ENCODE peak calls at places on chromosomes 11 and 22, in five cellular contexts. One of them, this sample, is unnamed.

GRCh38 chr22:21045585-21046294 is at the start of gene LRRC74B:
- DNase-seq in activated T-cell treated with anti-CD3 and anti-CD28 coated beads for 4 hours: peak; percentile 25
- DNase-seq in activated CD8-positive, alpha-beta memory T cell treated with anti-CD3 and anti-CD28 coated beads for 4 hours: peak; percentile 28
- DNase-seq in mucosa of gallbladder: peak; percentile 88
- DNase-seq in DMS 273 treated with DMSO at 0.1 percent for 48 hours: peak; percentile 73
- DNase-seq in this sample: peak; percentile 41

GRCh38 chr11:95115597-95115996 is 26.0 kb downstream of the ENDOD1 start:
- DNase-seq in activated T-cell treated with anti-CD3 and anti-CD28 coated beads for 4 hours: no peak
- DNase-seq in activated CD8-positive, alpha-beta memory T cell treated with anti-CD3 and anti-CD28 coated beads for 4 hours: no peak
- DNase-seq in mucosa of gallbladder: no peak
- DNase-seq in DMS 273 treated with DMSO at 0.1 percent for 48 hours: no peak
- DNase-seq in this sample: no peak

GRCh38 chr11:79232346-79232745 is 208.5 kb downstream of the TENM4 start:
- DNase-seq in activated T-cell treated with anti-CD3 and anti-CD28 coated beads for 4 hours: no peak
- DNase-seq in activated CD8-positive, alpha-beta memory T cell treated with anti-CD3 and anti-CD28 coated beads for 4 hours: no peak
- DNase-seq in mucosa of gallbladder: no peak
- DNase-seq in DMS 273 treated with DMSO at 0.1 percent for 48 hours: no peak
- DNase-seq in this sample: no peak

GRCh38 chr11:1934326-1935155 is 12.6 kb upstream of the MRPL23 start:
- DNase-seq in activated T-cell treated with anti-CD3 and anti-CD28 coated beads for 4 hours: no peak
- DNase-seq in activated CD8-positive, alpha-beta memory T cell treated with anti-CD3 and anti-CD28 coated beads for 4 hours: no peak
- DNase-seq in mucosa of gallbladder: no peak
- DNase-seq in DMS 273 treated with DMSO at 0.1 percent for 48 hours: no peak
- DNase-seq in this sample: no peak

GRCh38 chr22:30667092-30667485 is 586 bp downstream of the DUSP18 start:
- DNase-seq in activated T-cell treated with anti-CD3 and anti-CD28 coated beads for 4 hours: peak; percentile 8
- DNase-seq in activated CD8-positive, alpha-beta memory T cell treated with anti-CD3 and anti-CD28 coated beads for 4 hours: no peak
- DNase-seq in mucosa of gallbladder: no peak
- DNase-seq in DMS 273 treated with DMSO at 0.1 percent for 48 hours: no peak
- DNase-seq in this sample: peak; percentile 18

GRCh38 chr11:72338741-72339140 is 94.8 kb upstream of the PHOX2A start:
- DNase-seq in activated T-cell treated with anti-CD3 and anti-CD28 coated beads for 4 hours: no peak
- DNase-seq in activated CD8-positive, alpha-beta memory T cell treated with anti-CD3 and anti-CD28 coated beads for 4 hours: no peak
- DNase-seq in mucosa of gallbladder: no peak
- DNase-seq in DMS 273 treated with DMSO at 0.1 percent for 48 hours: no peak
- DNase-seq in this sample: no peak

GRCh38 chr11:70251583-70252285 is 18.8 kb upstream of the PPFIA1 start:
- DNase-seq in activated T-cell treated with anti-CD3 and anti-CD28 coated beads for 4 hours: no peak
- DNase-seq in activated CD8-positive, alpha-beta memory T cell treated with anti-CD3 and anti-CD28 coated beads for 4 hours: no peak
- DNase-seq in mucosa of gallbladder: no peak
- DNase-seq in DMS 273 treated with DMSO at 0.1 percent for 48 hours: no peak
- DNase-seq in this sample: no peak

GRCh38 chr11:121199516-121199915 is 93.1 kb upstream of the SC5D start:
- DNase-seq in activated T-cell treated with anti-CD3 and anti-CD28 coated beads for 4 hours: no peak
- DNase-seq in activated CD8-positive, alpha-beta memory T cell treated with anti-CD3 and anti-CD28 coated beads for 4 hours: no peak
- DNase-seq in mucosa of gallbladder: no peak
- DNase-seq in DMS 273 treated with DMSO at 0.1 percent for 48 hours: no peak
- DNase-seq in this sample: no peak

GRCh38 chr22:41442240-41442792 is 4.3 kb downstream of the TOB2 start:
- DNase-seq in activated T-cell treated with anti-CD3 and anti-CD28 coated beads for 4 hours: no peak
- DNase-seq in activated CD8-positive, alpha-beta memory T cell treated with anti-CD3 and anti-CD28 coated beads for 4 hours: no peak
- DNase-seq in mucosa of gallbladder: no peak
- DNase-seq in DMS 273 treated with DMSO at 0.1 percent for 48 hours: no peak
- DNase-seq in this sample: no peak

GRCh38 chr11:131916633-131917032 is 546.2 kb downstream of the NTM start:
- DNase-seq in activated T-cell treated with anti-CD3 and anti-CD28 coated beads for 4 hours: no peak
- DNase-seq in activated CD8-positive, alpha-beta memory T cell treated with anti-CD3 and anti-CD28 coated beads for 4 hours: no peak
- DNase-seq in mucosa of gallbladder: no peak
- DNase-seq in DMS 273 treated with DMSO at 0.1 percent for 48 hours: no peak
- DNase-seq in this sample: no peak

GRCh38 chr22:29337631-29338284 is 22.3 kb upstream of the RASL10A start:
- DNase-seq in activated T-cell treated with anti-CD3 and anti-CD28 coated beads for 4 hours: no peak
- DNase-seq in activated CD8-positive, alpha-beta memory T cell treated with anti-CD3 and anti-CD28 coated beads for 4 hours: no peak
- DNase-seq in mucosa of gallbladder: no peak
- DNase-seq in DMS 273 treated with DMSO at 0.1 percent for 48 hours: no peak
- DNase-seq in this sample: no peak

GRCh38 chr11:289706-290620 is 1.0 kb downstream of the PGGHG start:
- DNase-seq in activated T-cell treated with anti-CD3 and anti-CD28 coated beads for 4 hours: no peak
- DNase-seq in activated CD8-positive, alpha-beta memory T cell treated with anti-CD3 and anti-CD28 coated beads for 4 hours: no peak
- DNase-seq in mucosa of gallbladder: no peak
- DNase-seq in DMS 273 treated with DMSO at 0.1 percent for 48 hours: no peak
- DNase-seq in this sample: no peak

GRCh38 chr22:41401781-41402648 is 20.3 kb downstream of the TEF start:
- DNase-seq in activated T-cell treated with anti-CD3 and anti-CD28 coated beads for 4 hours: no peak
- DNase-seq in activated CD8-positive, alpha-beta memory T cell treated with anti-CD3 and anti-CD28 coated beads for 4 hours: no peak
- DNase-seq in mucosa of gallbladder: peak; percentile 90
- DNase-seq in DMS 273 treated with DMSO at 0.1 percent for 48 hours: peak; percentile 69
- DNase-seq in this sample: no peak

GRCh38 chr11:41237386-41237785 is 222.1 kb downstream of the LRRC4C start:
- DNase-seq in activated T-cell treated with anti-CD3 and anti-CD28 coated beads for 4 hours: no peak
- DNase-seq in activated CD8-positive, alpha-beta memory T cell treated with anti-CD3 and anti-CD28 coated beads for 4 hours: no peak
- DNase-seq in mucosa of gallbladder: no peak
- DNase-seq in DMS 273 treated with DMSO at 0.1 percent for 48 hours: no peak
- DNase-seq in this sample: no peak

GRCh38 chr11:6843670-6844069 is 1.8 kb upstream of the OR10A5 start:
- DNase-seq in activated T-cell treated with anti-CD3 and anti-CD28 coated beads for 4 hours: no peak
- DNase-seq in activated CD8-positive, alpha-beta memory T cell treated with anti-CD3 and anti-CD28 coated beads for 4 hours: no peak
- DNase-seq in mucosa of gallbladder: no peak
- DNase-seq in DMS 273 treated with DMSO at 0.1 percent for 48 hours: no peak
- DNase-seq in this sample: no peak

GRCh38 chr22:40156001-40156516 is 21.7 kb upstream of the TNRC6B start:
- DNase-seq in activated T-cell treated with anti-CD3 and anti-CD28 coated beads for 4 hours: no peak
- DNase-seq in activated CD8-positive, alpha-beta memory T cell treated with anti-CD3 and anti-CD28 coated beads for 4 hours: no peak
- DNase-seq in mucosa of gallbladder: peak; percentile 61
- DNase-seq in DMS 273 treated with DMSO at 0.1 percent for 48 hours: peak; percentile 1
- DNase-seq in this sample: no peak

GRCh38 chr11:22624742-22625447 is 728 bp downstream of the FANCF start:
- DNase-seq in activated T-cell treated with anti-CD3 and anti-CD28 coated beads for 4 hours: peak; percentile 48
- DNase-seq in activated CD8-positive, alpha-beta memory T cell treated with anti-CD3 and anti-CD28 coated beads for 4 hours: peak; percentile 5
- DNase-seq in mucosa of gallbladder: peak; percentile 64
- DNase-seq in DMS 273 treated with DMSO at 0.1 percent for 48 hours: peak; percentile 51
- DNase-seq in this sample: peak; percentile 57

GRCh38 chr22:45212306-45212709 is 28.4 kb downstream of the KIAA0930 start:
- DNase-seq in activated T-cell treated with anti-CD3 and anti-CD28 coated beads for 4 hours: no peak
- DNase-seq in activated CD8-positive, alpha-beta memory T cell treated with anti-CD3 and anti-CD28 coated beads for 4 hours: no peak
- DNase-seq in mucosa of gallbladder: peak; percentile 53
- DNase-seq in DMS 273 treated with DMSO at 0.1 percent for 48 hours: no peak
- DNase-seq in this sample: no peak

GRCh38 chr11:44795803-44796535 is 69.2 kb downstream of the TSPAN18 start:
- DNase-seq in activated T-cell treated with anti-CD3 and anti-CD28 coated beads for 4 hours: no peak
- DNase-seq in activated CD8-positive, alpha-beta memory T cell treated with anti-CD3 and anti-CD28 coated beads for 4 hours: no peak
- DNase-seq in mucosa of gallbladder: no peak
- DNase-seq in DMS 273 treated with DMSO at 0.1 percent for 48 hours: no peak
- DNase-seq in this sample: no peak

GRCh38 chr11:133402551-133402950 is 129.8 kb downstream of the OPCML start:
- DNase-seq in activated T-cell treated with anti-CD3 and anti-CD28 coated beads for 4 hours: no peak
- DNase-seq in activated CD8-positive, alpha-beta memory T cell treated with anti-CD3 and anti-CD28 coated beads for 4 hours: no peak
- DNase-seq in mucosa of gallbladder: no peak
- DNase-seq in DMS 273 treated with DMSO at 0.1 percent for 48 hours: no peak
- DNase-seq in this sample: no peak

GRCh38 chr11:1087961-1088926 is 13.6 kb downstream of the MUC2 start:
- DNase-seq in activated T-cell treated with anti-CD3 and anti-CD28 coated beads for 4 hours: no peak
- DNase-seq in activated CD8-positive, alpha-beta memory T cell treated with anti-CD3 and anti-CD28 coated beads for 4 hours: no peak
- DNase-seq in mucosa of gallbladder: no peak
- DNase-seq in DMS 273 treated with DMSO at 0.1 percent for 48 hours: no peak
- DNase-seq in this sample: no peak

GRCh38 chr11:109076870-109077269 is 345.1 kb upstream of the C11orf87 start:
- DNase-seq in activated T-cell treated with anti-CD3 and anti-CD28 coated beads for 4 hours: no peak
- DNase-seq in activated CD8-positive, alpha-beta memory T cell treated with anti-CD3 and anti-CD28 coated beads for 4 hours: no peak
- DNase-seq in mucosa of gallbladder: no peak
- DNase-seq in DMS 273 treated with DMSO at 0.1 percent for 48 hours: no peak
- DNase-seq in this sample: no peak

GRCh38 chr11:34502949-34503348 is 10.6 kb downstream of the ELF5 start:
- DNase-seq in activated T-cell treated with anti-CD3 and anti-CD28 coated beads for 4 hours: no peak
- DNase-seq in activated CD8-positive, alpha-beta memory T cell treated with anti-CD3 and anti-CD28 coated beads for 4 hours: no peak
- DNase-seq in mucosa of gallbladder: no peak
- DNase-seq in DMS 273 treated with DMSO at 0.1 percent for 48 hours: no peak
- DNase-seq in this sample: no peak

GRCh38 chr22:26593763-26594162 is 3.8 kb upstream of the TPST2 start:
- DNase-seq in activated T-cell treated with anti-CD3 and anti-CD28 coated beads for 4 hours: no peak
- DNase-seq in activated CD8-positive, alpha-beta memory T cell treated with anti-CD3 and anti-CD28 coated beads for 4 hours: no peak
- DNase-seq in mucosa of gallbladder: no peak
- DNase-seq in DMS 273 treated with DMSO at 0.1 percent for 48 hours: no peak
- DNase-seq in this sample: no peak

GRCh38 chr22:50316114-50317065 is 8.9 kb upstream of the PLXNB2 start:
- DNase-seq in activated T-cell treated with anti-CD3 and anti-CD28 coated beads for 4 hours: no peak
- DNase-seq in activated CD8-positive, alpha-beta memory T cell treated with anti-CD3 and anti-CD28 coated beads for 4 hours: no peak
- DNase-seq in mucosa of gallbladder: no peak
- DNase-seq in DMS 273 treated with DMSO at 0.1 percent for 48 hours: no peak
- DNase-seq in this sample: no peak

GRCh38 chr11:90113541-90113940 is 20.9 kb upstream of the NAALAD2 start:
- DNase-seq in activated T-cell treated with anti-CD3 and anti-CD28 coated beads for 4 hours: no peak
- DNase-seq in activated CD8-positive, alpha-beta memory T cell treated with anti-CD3 and anti-CD28 coated beads for 4 hours: no peak
- DNase-seq in mucosa of gallbladder: no peak
- DNase-seq in DMS 273 treated with DMSO at 0.1 percent for 48 hours: no peak
- DNase-seq in this sample: no peak

GRCh38 chr11:61890536-61891330 is 612 bp downstream of the FADS3 start:
- DNase-seq in activated T-cell treated with anti-CD3 and anti-CD28 coated beads for 4 hours: no peak
- DNase-seq in activated CD8-positive, alpha-beta memory T cell treated with anti-CD3 and anti-CD28 coated beads for 4 hours: no peak
- DNase-seq in mucosa of gallbladder: peak; percentile 22
- DNase-seq in DMS 273 treated with DMSO at 0.1 percent for 48 hours: no peak
- DNase-seq in this sample: peak; percentile 16

GRCh38 chr11:115126515-115127208 is 377.6 kb downstream of the CADM1 start:
- DNase-seq in activated T-cell treated with anti-CD3 and anti-CD28 coated beads for 4 hours: no peak
- DNase-seq in activated CD8-positive, alpha-beta memory T cell treated with anti-CD3 and anti-CD28 coated beads for 4 hours: no peak
- DNase-seq in mucosa of gallbladder: no peak
- DNase-seq in DMS 273 treated with DMSO at 0.1 percent for 48 hours: no peak
- DNase-seq in this sample: no peak

GRCh38 chr22:27090595-27090994 is 433.2 kb downstream of the MIAT start:
- DNase-seq in activated T-cell treated with anti-CD3 and anti-CD28 coated beads for 4 hours: no peak
- DNase-seq in activated CD8-positive, alpha-beta memory T cell treated with anti-CD3 and anti-CD28 coated beads for 4 hours: no peak
- DNase-seq in mucosa of gallbladder: no peak
- DNase-seq in DMS 273 treated with DMSO at 0.1 percent for 48 hours: no peak
- DNase-seq in this sample: no peak

GRCh38 chr22:37501176-37501609 is 15.0 kb upstream of the MFNG start:
- DNase-seq in activated T-cell treated with anti-CD3 and anti-CD28 coated beads for 4 hours: no peak
- DNase-seq in activated CD8-positive, alpha-beta memory T cell treated with anti-CD3 and anti-CD28 coated beads for 4 hours: no peak
- DNase-seq in mucosa of gallbladder: no peak
- DNase-seq in DMS 273 treated with DMSO at 0.1 percent for 48 hours: no peak
- DNase-seq in this sample: no peak